ENCODE peak calls at places on chromosomes 12 and 14, in four cellular contexts. Q, F, L and G are unnamed samples.

GRCh38 chr12:65590318-65590717 is 234.0 kb upstream of the HMGA2 start:
- DNase-seq in L (no peak), Q (no peak), F (no peak), G (no peak)

GRCh38 chr14:81219821-81220487 is 805 bp downstream of the GTF2A1 start:
- DNase-seq in L (peak), Q (no peak), F (peak), G (no peak)

GRCh38 chr12:22935501-22935900 is 310.5 kb downstream of the ETNK1 start:
- DNase-seq in Q (no peak), F (no peak), L (no peak), G (no peak)

GRCh38 chr12:10331642-10332239 is 24.1 kb downstream of the KLRD1 start:
- DNase-seq in Q (peak), L (no peak), F (no peak), G (peak)

GRCh38 chr12:107318804-107319535 is 225.6 kb upstream of the CRY1 start:
- DNase-seq in L (peak), F (no peak), Q (no peak), G (no peak)

GRCh38 chr12:71415336-71416231 is 24.0 kb upstream of the LGR5 start:
- DNase-seq in F (no peak), L (no peak), Q (peak), G (no peak)

GRCh38 chr14:97924922-97925613 is 1127.9 kb downstream of the VRK1 start:
- DNase-seq in Q (no peak), L (no peak), F (no peak), G (no peak)

GRCh38 chr14:24398943-24399801 is at the start of gene NYNRIN:
- DNase-seq in F (peak), L (peak), Q (no peak), G (no peak)

GRCh38 chr12:25959069-25959961 is 833 bp downstream of the RASSF8 start:
- DNase-seq in L (peak), Q (peak), F (peak), G (peak)

GRCh38 chr12:50059440-50060119 is 2.2 kb downstream of the ASIC1 start:
- DNase-seq in L (peak), F (no peak), Q (no peak), G (no peak)

GRCh38 chr14:65847065-65847847 is 434.7 kb downstream of the FUT8 start:
- DNase-seq in F (no peak), Q (no peak), L (no peak), G (no peak)

GRCh38 chr12:96398422-96399080 is 1.7 kb downstream of the CDK17 start:
- DNase-seq in Q (no peak), F (no peak), L (no peak), G (no peak)

GRCh38 chr12:96401061-96401871 is 1.0 kb upstream of the CDK17 start:
- DNase-seq in Q (peak), F (peak), L (no peak), G (peak)

GRCh38 chr12:96400631-96401060 is 407 bp upstream of the CDK17 start:
- DNase-seq in L (no peak), F (no peak), Q (no peak), G (no peak)

GRCh38 chr12:96399081-96399918 is 939 bp downstream of the CDK17 start:
- DNase-seq in Q (peak), L (peak), F (peak), G (peak)

GRCh38 chr12:96399919-96400630 is at the start of gene CDK17:
- DNase-seq in L (peak), Q (peak), F (peak), G (peak)
- TF ChIP-seq POLR2A in L (peak), Q (peak), F (peak), G (peak)

GRCh38 chr14:75339059-75339458 is 60.4 kb downstream of the FOS start:
- DNase-seq in L (no peak), Q (no peak), F (no peak), G (no peak)

GRCh38 chr14:75335588-75335987 is 57.0 kb downstream of the FOS start:
- DNase-seq in L (no peak), F (no peak), Q (no peak), G (no peak)

GRCh38 chr14:75328575-75328974 is 49.9 kb downstream of the FOS start:
- DNase-seq in F (no peak), L (no peak), Q (no peak), G (no peak)

GRCh38 chr14:75333523-75334190 is 55.0 kb downstream of the FOS start:
- DNase-seq in L (no peak), Q (no peak), F (no peak), G (no peak)

DNA sequence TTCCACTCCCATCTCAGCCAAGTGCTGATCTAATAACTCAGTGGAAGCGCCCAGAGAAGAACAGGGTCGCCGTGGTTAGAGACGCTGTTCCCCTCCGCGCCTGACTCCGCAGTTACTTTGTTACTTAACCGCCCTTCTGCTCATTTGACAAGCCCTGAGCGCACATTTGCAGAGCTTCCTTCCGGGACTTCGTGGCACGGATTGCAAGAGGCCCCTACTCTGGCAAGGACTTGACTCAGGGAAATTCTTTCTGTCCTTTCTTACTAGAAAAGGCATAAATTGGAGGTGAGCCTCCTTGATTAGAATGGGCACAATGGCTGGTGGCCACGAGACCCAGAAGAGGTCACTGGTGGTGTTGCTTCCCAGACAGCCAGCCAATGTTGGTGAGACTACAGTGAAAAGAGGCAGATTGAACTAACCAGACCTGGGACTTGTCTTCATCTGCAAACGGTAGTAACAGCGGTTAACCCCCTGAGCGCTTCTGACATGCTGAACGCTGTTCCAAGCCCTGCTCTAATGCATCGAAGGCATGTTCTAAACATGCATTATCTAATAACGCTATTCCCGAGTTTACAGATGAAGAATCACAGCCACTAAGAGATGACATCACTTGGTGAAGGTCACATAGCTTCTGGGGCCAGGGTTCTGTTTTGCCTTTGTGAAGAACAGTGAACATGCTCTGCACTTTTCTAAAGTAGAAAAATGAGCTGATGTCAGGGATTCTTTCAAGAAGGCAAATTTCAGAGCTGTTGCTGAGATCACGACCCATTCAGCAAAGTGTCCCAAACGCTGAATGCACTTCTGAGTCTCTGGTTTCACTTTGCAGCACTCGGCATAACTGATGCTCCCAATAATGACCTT is 55.8 kb downstream of the FOS start:
- DNase-seq in Q (no peak), L (no peak), F (no peak), G (no peak)
- TF ChIP-seq POLR2A in Q (no peak), L (peak), F (no peak), G (no peak)

DNA sequence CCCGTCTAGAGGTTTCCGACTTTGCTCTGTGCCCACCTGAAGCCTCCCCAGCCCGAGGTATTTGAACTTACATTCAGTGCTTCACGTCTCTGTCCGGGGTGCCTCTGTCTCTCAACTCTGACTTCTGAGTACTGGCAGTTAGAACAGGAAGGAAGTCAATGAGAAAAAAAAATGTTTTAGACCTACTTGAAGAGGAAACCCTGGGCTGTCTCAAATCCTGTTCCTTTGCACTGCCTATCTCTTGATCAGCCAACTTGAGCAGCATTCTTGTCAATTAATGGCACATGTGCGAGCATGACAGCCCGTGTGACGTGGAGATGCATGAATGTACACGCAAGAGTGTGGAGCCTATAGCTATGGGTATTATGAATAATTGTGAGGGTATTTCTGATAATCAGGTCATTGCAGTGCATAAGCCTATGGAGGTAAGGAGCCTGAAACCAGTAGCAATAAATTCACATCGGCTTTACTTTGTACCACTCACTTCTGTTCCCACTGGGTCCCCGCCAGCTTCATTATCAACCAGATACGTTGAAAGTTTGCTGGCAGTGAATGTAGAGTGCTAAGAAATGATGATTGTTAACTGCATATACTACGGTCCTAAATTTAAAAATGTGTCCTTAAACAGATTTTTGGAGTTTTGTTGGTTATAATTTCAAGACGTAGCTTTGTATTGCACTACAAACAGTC is at the start of gene ARHGDIB:
- DNase-seq in F (no peak), Q (no peak), L (no peak), G (no peak)
- TF ChIP-seq POLR2A in F (no peak), Q (no peak), L (peak), G (no peak)

DNA sequence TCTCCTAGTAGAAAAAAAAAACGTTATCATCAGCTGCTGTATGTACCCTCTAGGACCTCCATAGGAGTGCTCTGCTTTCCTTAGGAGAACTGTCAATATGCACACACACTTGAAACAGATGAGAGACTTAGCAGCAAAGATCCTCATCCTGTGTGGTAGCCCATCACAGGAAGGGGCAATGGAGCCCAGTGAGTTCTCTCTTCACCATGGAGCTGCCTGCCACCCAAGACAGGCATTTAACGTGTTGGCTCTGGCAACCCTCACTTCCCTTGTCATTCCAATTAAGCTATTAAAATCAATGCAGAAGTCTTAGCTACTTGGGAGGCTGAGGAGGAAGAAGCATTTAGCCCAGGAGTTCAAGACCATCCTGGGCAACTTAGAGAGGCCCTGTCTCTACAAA is 64.8 kb upstream of the PLEKHA5 start:
- DNase-seq in L (no peak), F (no peak), Q (no peak), G (no peak)
- TF ChIP-seq POLR2A in L (no peak), F (no peak), Q (no peak), G (no peak)

GRCh38 chr14:58746261-58746660 is 108.5 kb downstream of the DACT1 start:
- DNase-seq in Q (peak), L (no peak), F (no peak), G (peak)

GRCh38 chr14:58746701-58747100 is 108.9 kb downstream of the DACT1 start:
- DNase-seq in F (no peak), Q (no peak), L (no peak), G (no peak)

GRCh38 chr14:58749066-58749669 is 111.4 kb downstream of the DACT1 start:
- DNase-seq in L (no peak), Q (peak), F (no peak), G (peak)

GRCh38 chr14:58747181-58747580 is 109.4 kb downstream of the DACT1 start:
- DNase-seq in L (no peak), F (peak), Q (no peak), G (no peak)

DNA sequence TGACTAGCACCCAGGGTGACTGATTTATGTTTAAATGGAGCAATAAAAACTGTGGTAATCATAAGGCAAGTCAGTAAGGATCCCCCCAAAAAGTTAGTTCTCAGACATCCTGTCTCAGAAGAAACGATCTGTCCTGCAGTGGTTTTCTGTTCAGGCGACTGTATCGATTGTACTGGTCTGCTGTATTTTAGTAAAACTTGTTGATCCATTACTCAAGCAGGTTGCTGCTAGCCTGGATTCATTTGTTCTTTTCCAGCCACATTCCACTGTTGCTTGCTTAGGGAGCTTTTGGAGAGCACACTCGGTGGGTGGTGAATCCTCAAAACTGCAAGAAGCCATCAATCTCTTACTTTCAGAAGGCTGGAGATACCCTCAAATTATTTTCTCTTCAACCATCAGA is 107.2 kb downstream of the DACT1 start:
- DNase-seq in L (no peak), F (no peak), Q (no peak), G (no peak)
- TF ChIP-seq POLR2A in L (no peak), F (no peak), Q (no peak), G (no peak)

DNA sequence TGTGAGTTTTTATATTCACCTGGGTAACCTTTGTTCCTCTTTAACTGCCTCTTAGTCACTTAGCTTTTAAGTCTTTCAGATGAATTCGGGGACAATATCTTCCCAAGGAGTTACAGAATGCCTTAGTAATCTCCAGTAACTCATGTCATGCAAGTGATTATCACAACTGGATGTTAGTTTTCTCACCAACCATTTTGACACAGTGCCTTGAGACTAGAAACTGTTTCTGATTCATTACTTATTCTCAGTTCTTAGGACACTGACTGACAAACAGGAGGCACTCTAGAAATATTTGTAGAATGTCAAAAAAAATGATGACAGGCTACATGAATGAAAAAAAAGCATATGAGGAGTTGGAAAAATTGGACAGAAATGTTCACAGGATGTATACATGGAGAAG is 335.1 kb downstream of the ACSS3 start:
- DNase-seq in Q (no peak), L (no peak), F (no peak), G (no peak)
- TF ChIP-seq POLR2A in Q (no peak), L (no peak), F (no peak), G (no peak)

GRCh38 chr14:73757381-73757780 is 43.2 kb upstream of the PNMA1 start:
- DNase-seq in L (no peak), F (no peak), Q (no peak), G (no peak)

GRCh38 chr14:73753043-73753886 is 39.1 kb upstream of the PNMA1 start:
- DNase-seq in F (no peak), Q (no peak), L (peak), G (no peak)

GRCh38 chr14:73755434-73756014 is 41.3 kb upstream of the PNMA1 start:
- DNase-seq in Q (no peak), L (peak), F (no peak), G (no peak)

GRCh38 chr14:73753887-73754880 is 40.0 kb upstream of the PNMA1 start:
- DNase-seq in L (no peak), F (no peak), Q (no peak), G (no peak)

GRCh38 chr14:73754911-73755360 is 40.8 kb upstream of the PNMA1 start:
- DNase-seq in F (peak), L (no peak), Q (no peak), G (no peak)
- TF ChIP-seq POLR2A in F (no peak), L (no peak), Q (no peak), G (no peak)

DNA sequence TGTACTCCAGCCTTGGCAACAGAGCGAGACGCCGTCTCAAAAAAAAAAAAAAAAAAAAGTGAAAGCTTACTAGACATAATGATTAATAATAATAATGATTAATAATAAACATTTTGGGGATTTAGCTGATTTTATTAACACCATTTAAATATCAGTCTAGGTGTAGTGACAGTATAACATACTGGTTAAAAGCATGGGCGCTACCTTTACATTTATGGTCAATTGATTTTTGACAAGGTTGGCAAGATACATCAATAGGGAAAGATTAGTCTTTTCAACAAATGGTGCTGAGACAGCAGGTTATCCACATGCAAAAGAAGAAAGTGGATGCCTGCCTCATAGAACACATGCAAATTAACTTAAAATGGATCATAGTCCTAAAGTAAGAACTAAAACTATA is 34.3 kb downstream of the TXNRD1 start:
- DNase-seq in F (no peak), Q (no peak), L (no peak), G (no peak)
- TF ChIP-seq POLR2A in F (no peak), Q (no peak), L (no peak), G (no peak)

GRCh38 chr12:89349814-89350213 is 2.5 kb downstream of the DUSP6 start:
- DNase-seq in Q (no peak), F (no peak), L (no peak), G (peak)

GRCh38 chr12:89350661-89351488 is 1.4 kb downstream of the DUSP6 start:
- DNase-seq in Q (no peak), L (peak), F (no peak), G (no peak)

GRCh38 chr12:89351489-89352241 is 636 bp downstream of the DUSP6 start:
- DNase-seq in F (peak), Q (peak), L (peak), G (no peak)

GRCh38 chr12:89348894-89349669 is 3.2 kb downstream of the DUSP6 start:
- DNase-seq in Q (no peak), F (no peak), L (no peak), G (no peak)

DNA sequence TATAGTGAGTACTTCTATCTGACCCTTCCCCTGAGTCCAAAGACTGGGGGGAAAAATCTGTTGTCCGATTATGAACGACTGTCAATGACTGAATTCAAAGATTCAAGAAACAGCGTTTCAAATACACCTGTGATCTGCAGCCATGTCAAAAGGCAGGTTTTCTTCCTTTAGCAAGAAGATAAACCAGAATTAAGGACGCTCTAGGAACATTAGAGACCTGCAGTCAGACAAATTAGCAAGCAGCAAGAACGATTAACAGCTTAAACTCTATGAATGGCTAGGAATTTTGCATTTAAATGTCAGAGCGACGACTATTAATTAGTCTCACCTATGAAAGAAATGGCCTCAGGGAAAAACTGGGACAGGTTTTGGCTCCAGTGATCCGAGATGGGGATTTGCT is 2.0 kb downstream of the DUSP6 start:
- DNase-seq in Q (no peak), L (no peak), F (no peak), G (no peak)
- TF ChIP-seq POLR2A in Q (no peak), L (no peak), F (no peak), G (no peak)